ENCODE peak calls at places on chromosomes 6 and 20, in seven cellular contexts. P is SK-N-SH, J is HepG2, T is GM12878, L is H1, R is K562, F is GM12892. A is an unnamed sample.

GRCh38 chr6:4504700-4505099 is 271.5 kb upstream of the CDYL start:
- DNase-seq in J (no peak), P (no peak), F (no peak), T (no peak), L (no peak), R (no peak), A (no peak)

GRCh38 chr6:104940881-104941693 is 15.8 kb upstream of the LIN28B start:
- DNase-seq in R (peak; percentile 78), F (no peak), T (no peak), J (peak; percentile 43), L (no peak), P (peak; percentile 93), A (peak; percentile 33)

GRCh38 chr20:18781509-18781908 is 32.1 kb upstream of the SCP2D1 start:
- DNase-seq in L (no peak), T (no peak), J (no peak), R (no peak), P (no peak), F (no peak), A (no peak)

GRCh38 chr20:2806351-2806701 is 5.9 kb upstream of the CPXM1 start:
- DNase-seq in R (no peak), L (no peak), T (no peak), P (no peak), F (no peak), J (no peak), A (no peak)

GRCh38 chr20:1907586-1907985 is 12.4 kb downstream of the SIRPA start:
- DNase-seq in J (no peak), P (no peak), L (no peak), F (no peak), T (no peak), R (no peak), A (no peak)

GRCh38 chr20:18974660-18975059 is 161.1 kb downstream of the SCP2D1 start:
- DNase-seq in P (no peak), T (no peak), L (no peak), F (no peak), R (no peak), J (no peak), A (no peak)

GRCh38 chr20:2507875-2508630 is 662 bp downstream of the ZNF343 start:
- DNase-seq in J (peak; percentile 24), R (peak; percentile 18), L (no peak), T (no peak), F (no peak), P (peak; percentile 61), A (peak; percentile 28)

GRCh38 chr6:100296810-100297544 is 167.7 kb downstream of the SIM1 start:
- DNase-seq in L (no peak), F (no peak), J (peak; percentile 50), P (no peak), R (no peak), T (no peak), A (no peak)

GRCh38 chr6:617485-618100 is 39.3 kb downstream of the HUS1B start:
- DNase-seq in F (no peak), J (no peak), L (no peak), T (no peak), R (no peak), P (peak; percentile 21), A (no peak)

GRCh38 chr20:13202553-13202952 is 18.5 kb upstream of the ISM1 start:
- DNase-seq in R (no peak), P (no peak), T (no peak), J (peak; percentile 47), L (no peak), F (no peak), A (no peak)

GRCh38 chr20:32203556-32204484 is 3.7 kb downstream of the PLAGL2 start:
- DNase-seq in P (no peak), L (no peak), T (no peak), F (no peak), R (peak; percentile 16), J (no peak), A (no peak)

GRCh38 chr6:3409699-3410384 is 47.0 kb downstream of the SLC22A23 start:
- DNase-seq in J (peak; percentile 99), R (peak; percentile 86), T (no peak), P (no peak), L (no peak), F (no peak), A (no peak)
- TF ChIP-seq TAF1 in J (peak; percentile 69), R (no peak), T (no peak), P (no peak), L (no peak), F (no peak), A (no peak)

GRCh38 chr6:148548749-148549140 is 198.1 kb upstream of the UST start:
- DNase-seq in R (no peak), T (no peak), L (no peak), J (no peak), F (no peak), P (no peak), A (no peak)

GRCh38 chr6:148544421-148544820 is 201.8 kb downstream of the SASH1 start:
- DNase-seq in R (no peak), F (no peak), J (no peak), P (no peak), L (no peak), T (no peak), A (no peak)

GRCh38 chr6:148545901-148546300 is 200.9 kb upstream of the UST start:
- DNase-seq in L (no peak), J (no peak), P (no peak), R (no peak), T (no peak), F (no peak), A (no peak)

GRCh38 chr6:148548065-148548748 is 198.6 kb upstream of the UST start:
- DNase-seq in J (no peak), F (no peak), R (no peak), P (no peak), T (no peak), L (no peak), A (no peak)

GRCh38 chr6:148547110-148547509 is 199.7 kb upstream of the UST start:
- DNase-seq in L (no peak), J (no peak), F (no peak), P (no peak), T (no peak), R (no peak), A (no peak)
- TF ChIP-seq POLR2AphosphoS5 in L (no peak), J (no peak), F (no peak), P (no peak), T (no peak), R (no peak), A (no peak)

DNA sequence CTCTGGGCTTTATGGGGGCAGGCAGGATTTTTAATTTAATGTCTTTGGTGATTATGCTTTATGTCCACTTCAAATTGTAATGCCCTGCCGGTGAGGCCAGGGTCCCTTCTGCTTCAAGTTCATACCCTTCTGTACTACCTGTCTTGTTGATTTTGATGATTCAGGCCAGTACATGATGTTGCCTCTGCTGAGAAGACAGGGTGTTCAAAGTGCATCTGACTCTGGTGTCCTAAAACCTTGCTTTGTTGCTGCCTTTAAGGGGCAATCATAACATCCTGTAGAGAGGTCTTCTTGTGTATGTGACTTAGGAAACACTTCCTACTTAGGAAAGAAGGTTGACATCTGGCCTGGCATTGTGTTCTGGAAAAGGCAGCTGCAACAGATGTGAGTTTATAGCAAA is 113.2 kb downstream of the TMEM170B start:
- DNase-seq in J (no peak), F (no peak), L (no peak), T (no peak), R (no peak), P (no peak), A (no peak)
- TF ChIP-seq TAF1 in J (no peak), F (no peak), L (no peak), T (no peak), R (no peak), P (no peak), A (no peak)

DNA sequence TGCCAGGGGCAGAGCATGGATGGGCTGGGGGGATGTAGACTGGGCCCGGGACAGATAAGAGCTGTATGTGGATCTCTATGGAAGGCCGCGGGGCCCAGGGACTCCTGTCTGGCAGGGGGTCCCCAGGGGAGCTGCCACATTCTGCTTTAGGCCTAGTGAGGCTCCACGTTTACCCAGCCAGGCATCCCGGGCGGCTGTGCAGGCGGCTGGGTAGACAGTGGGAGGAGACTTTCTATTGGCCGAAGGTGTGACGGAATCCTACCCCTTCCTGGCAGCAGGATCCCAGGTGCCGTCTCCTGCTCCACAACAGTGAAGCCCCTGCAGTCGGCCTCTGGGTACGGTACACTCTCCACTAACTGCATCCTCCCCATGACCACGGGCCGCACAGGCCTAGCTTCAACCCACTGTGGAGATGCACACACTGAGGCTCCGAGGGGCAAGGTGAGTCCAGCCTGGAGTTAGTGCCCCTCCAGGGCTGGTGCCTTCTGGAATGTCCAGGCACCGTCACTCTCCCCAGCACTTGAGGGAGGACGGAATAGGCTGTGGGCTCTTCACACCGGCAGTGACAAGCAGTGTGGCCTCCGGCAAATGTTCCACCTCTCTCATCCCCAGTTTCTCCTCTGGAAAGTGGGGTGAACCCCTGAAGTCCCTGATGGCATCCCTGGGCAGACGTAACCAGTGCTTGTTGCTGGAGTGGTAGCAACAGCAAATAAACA is 36.8 kb upstream of the ZBP1 start:
- DNase-seq in R (no peak), J (no peak), P (peak; percentile 17), T (no peak), L (no peak), F (peak; percentile 21), A (no peak)
- TF ChIP-seq POLR2AphosphoS5 in R (no peak), J (no peak), P (no peak), T (no peak), L (no peak), F (no peak), A (no peak)

DNA sequence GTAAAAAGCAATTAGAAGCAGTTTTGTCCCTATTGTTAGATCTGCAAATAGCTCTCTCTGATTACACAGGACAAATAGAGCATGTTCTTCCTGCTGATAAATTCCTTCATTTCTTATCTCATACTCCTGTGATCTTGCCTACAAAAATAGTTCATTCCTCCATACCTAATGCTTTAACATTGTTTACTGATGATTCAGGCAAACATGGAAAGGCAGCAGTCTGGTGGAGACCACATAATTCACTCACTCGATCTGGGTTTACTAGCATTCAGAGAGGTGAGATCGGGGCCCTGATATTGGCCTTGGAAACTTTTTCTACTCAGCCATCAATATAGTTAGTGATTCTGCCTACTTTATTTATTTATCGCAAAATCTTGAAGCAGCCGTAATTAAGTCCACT is 20.2 kb downstream of the HLA-DPA1 start:
- DNase-seq in L (no peak), F (no peak), R (no peak), P (no peak), J (peak; percentile 88), T (no peak), A (no peak)
- TF ChIP-seq TAF1 in L (no peak), F (no peak), R (no peak), P (no peak), J (no peak), T (no peak), A (no peak)

DNA sequence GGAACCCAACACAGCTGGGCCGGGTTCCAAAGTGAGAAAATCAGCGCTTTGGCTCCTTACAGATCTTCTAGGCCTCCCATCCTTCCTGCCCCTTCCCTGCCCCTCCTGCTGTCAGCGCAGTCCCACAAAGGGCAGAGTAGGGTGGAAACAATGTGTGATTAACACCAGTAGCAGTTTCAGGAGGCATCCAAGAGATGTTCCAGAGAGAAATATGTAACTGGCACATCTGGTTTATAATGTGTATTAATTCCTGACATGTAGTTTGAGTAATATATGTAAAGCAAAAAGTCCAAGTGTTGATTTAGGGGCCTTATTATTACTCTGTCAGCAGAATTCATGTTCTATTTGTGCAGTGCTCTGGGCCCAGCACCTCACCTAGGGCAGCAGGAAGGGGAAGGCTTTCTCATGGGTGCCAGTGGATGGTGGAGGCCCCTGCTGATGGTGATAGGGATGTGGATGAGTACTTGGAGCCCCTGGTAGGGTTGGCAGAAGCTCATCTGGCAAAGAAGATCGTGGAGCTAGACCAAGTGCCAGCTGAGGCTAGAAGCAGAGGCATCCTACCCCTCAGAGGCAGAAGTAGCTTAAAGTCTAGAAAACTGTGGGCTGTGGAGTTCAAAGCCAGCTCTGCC is 22.4 kb upstream of the RALY start:
- DNase-seq in J (no peak), R (no peak), P (no peak), L (no peak), T (no peak), F (no peak), A (no peak)
- TF ChIP-seq POLR2AphosphoS5 in J (no peak), R (no peak), P (no peak), L (no peak), T (no peak), F (no peak), A (no peak)

A was measured in GM12891.